ENCODE peak calls at places on chromosomes 3 and 15, in ten cellular contexts. D is colonic mucosa; O is sigmoid colon; I is fibroblast of villous mesenchyme; Q is heart right ventricle; A is left lung; P is neural crest cell; H is tibial artery; Z is CD8-positive, alpha-beta T cell; V is nephron progenitor cell. E is an unnamed sample.

GRCh38 chr3:115996420-115997108 is 373.3 kb downstream of the GAP43 start:
- DNase-seq in D (no peak), O (no peak), Z (no peak), H (no peak), I (no peak), A (no peak), Q (no peak), P (no peak), V (no peak), E (no peak)

GRCh38 chr15:23467110-23467600 is 20.1 kb upstream of the GOLGA6L2 start:
- DNase-seq in I (peak; percentile 47), D (no peak), A (no peak), V (no peak), P (no peak), H (no peak), Q (no peak), Z (no peak), O (no peak), E (no peak)

GRCh38 chr3:139353920-139354556 is 10.2 kb downstream of the MRPS22 start:
- DNase-seq in Q (no peak), A (no peak), D (no peak), V (no peak), P (peak; percentile 26), O (no peak), H (no peak), I (peak; percentile 64), Z (no peak), E (no peak)

GRCh38 chr15:67807141-67807540 is 18.2 kb upstream of the SKOR1 start:
- DNase-seq in Z (no peak), D (no peak), H (no peak), Q (no peak), P (no peak), O (peak; percentile 62), A (no peak), V (no peak), I (no peak), E (no peak)

GRCh38 chr3:161042023-161042501 is 63.1 kb downstream of the B3GALNT1 start:
- DNase-seq in Q (no peak), H (no peak), D (no peak), Z (no peak), O (no peak), A (no peak), P (no peak), I (no peak), V (no peak), E (no peak)

GRCh38 chr3:81696090-81696489 is 65.4 kb downstream of the GBE1 start:
- DNase-seq in I (no peak), D (no peak), P (no peak), A (no peak), Z (no peak), O (no peak), Q (no peak), V (no peak), H (no peak), E (no peak)

GRCh38 chr3:191382661-191383060 is 52.3 kb upstream of the UTS2B start:
- DNase-seq in Z (no peak), V (no peak), O (no peak), D (no peak), P (no peak), H (no peak), A (no peak), I (no peak), Q (no peak), E (no peak)

GRCh38 chr3:71299160-71299559 is 284.4 kb downstream of the FOXP1 start:
- DNase-seq in H (no peak), D (no peak), A (no peak), P (no peak), Z (no peak), I (no peak), V (no peak), O (no peak), Q (no peak), E (no peak)

GRCh38 chr3:140216249-140216648 is 281.3 kb downstream of the CLSTN2 start:
- DNase-seq in A (no peak), Q (no peak), Z (no peak), V (no peak), O (no peak), I (no peak), D (no peak), P (no peak), H (no peak), E (no peak)

GRCh38 chr3:98584563-98584962 is 8.8 kb downstream of the CPOX start:
- DNase-seq in I (no peak), H (no peak), V (no peak), Q (no peak), O (no peak), D (no peak), A (no peak), Z (no peak), P (no peak), E (no peak)

GRCh38 chr15:38436993-38437392 is 16.9 kb upstream of the FAM98B start:
- DNase-seq in Q (no peak), O (no peak), P (no peak), I (no peak), V (no peak), H (no peak), D (no peak), Z (no peak), A (no peak), E (no peak)

GRCh38 chr3:17645074-17645698 is 97.2 kb downstream of the TBC1D5 start:
- DNase-seq in I (peak; percentile 84), P (peak; percentile 25), Q (peak; percentile 46), H (no peak), A (no peak), Z (no peak), V (peak; percentile 7), O (no peak), D (peak; percentile 50), E (no peak)

GRCh38 chr3:37029111-37029510 is 35.8 kb downstream of the MLH1 start:
- DNase-seq in H (no peak), A (no peak), O (no peak), P (no peak), Q (no peak), D (no peak), Z (no peak), I (no peak), V (no peak), E (no peak)

GRCh38 chr15:79218588-79219200 is 63.8 kb upstream of the ANKRD34C start:
- DNase-seq in P (no peak), Z (no peak), Q (peak; percentile 37), A (no peak), D (no peak), I (peak; percentile 12), V (no peak), H (no peak), O (no peak), E (no peak)
- TF ChIP-seq CTCF in P (peak; percentile 60), Z (no peak), Q (peak; percentile 60), A (no peak), D (no peak), I (peak; percentile 59), V (peak; percentile 44), H (peak; percentile 68), O (no peak), E (no peak)

GRCh38 chr3:126961791-126962461 is 21.0 kb upstream of the PLXNA1 start:
- DNase-seq in I (no peak), O (peak; percentile 68), A (peak; percentile 40), Z (no peak), H (peak; percentile 73), V (no peak), Q (peak; percentile 28), D (no peak), P (no peak), E (no peak)

GRCh38 chr3:126959144-126959920 is 23.6 kb upstream of the PLXNA1 start:
- DNase-seq in V (no peak), O (peak; percentile 42), A (no peak), P (no peak), Q (no peak), Z (no peak), I (no peak), H (peak; percentile 41), D (no peak), E (no peak)

GRCh38 chr3:126961191-126961790 is 21.6 kb upstream of the PLXNA1 start:
- DNase-seq in V (no peak), Q (peak; percentile 77), O (peak; percentile 80), Z (no peak), P (no peak), I (peak; percentile 74), A (peak; percentile 76), D (peak; percentile 68), H (peak; percentile 86), E (no peak)

GRCh38 chr3:126959921-126960603 is 22.9 kb upstream of the PLXNA1 start:
- DNase-seq in P (no peak), I (peak; percentile 60), A (no peak), H (no peak), D (no peak), Z (no peak), O (peak; percentile 52), Q (no peak), V (no peak), E (no peak)

GRCh38 chr3:126960604-126960995 is 22.3 kb upstream of the PLXNA1 start:
- DNase-seq in O (peak; percentile 64), P (no peak), V (no peak), H (peak; percentile 61), Z (no peak), D (no peak), A (no peak), Q (peak; percentile 55), I (no peak), E (no peak)
- TF ChIP-seq CTCF in O (no peak), P (peak; percentile 7), V (no peak), H (no peak), Z (no peak), D (no peak), A (peak; percentile 1), Q (no peak), I (no peak), E (no peak)

GRCh38 chr3:196354151-196354550 is 16.0 kb upstream of the TM4SF19 start:
- DNase-seq in P (no peak), I (no peak), A (no peak), O (no peak), D (no peak), V (no peak), H (no peak), Q (no peak), Z (no peak), E (no peak)

GRCh38 chr3:196360586-196360985 is 22.4 kb upstream of the TM4SF19 start:
- DNase-seq in A (no peak), D (no peak), O (no peak), P (no peak), Z (no peak), V (no peak), Q (no peak), I (no peak), H (no peak), E (no peak)

GRCh38 chr3:196355668-196356067 is 17.5 kb upstream of the TM4SF19 start:
- DNase-seq in O (no peak), Q (no peak), V (no peak), I (no peak), H (no peak), A (no peak), Z (no peak), D (no peak), P (no peak), E (no peak)

GRCh38 chr3:196357905-196358304 is 19.7 kb upstream of the TM4SF19 start:
- DNase-seq in I (no peak), H (no peak), A (no peak), Z (no peak), P (no peak), Q (no peak), V (no peak), D (no peak), O (no peak), E (peak; percentile 57)

GRCh38 chr3:196356556-196356955 is 18.4 kb upstream of the TM4SF19 start:
- DNase-seq in D (no peak), V (no peak), O (no peak), I (no peak), P (no peak), H (no peak), A (no peak), Q (no peak), Z (no peak), E (no peak)
- TF ChIP-seq CTCF in D (no peak), V (no peak), O (no peak), I (no peak), P (no peak), H (no peak), A (no peak), Q (no peak), Z (no peak), E (no peak)

GRCh38 chr3:134527037-134527436 is 41.2 kb downstream of the CEP63 start:
- DNase-seq in V (peak; percentile 8), O (no peak), Z (no peak), Q (no peak), P (no peak), A (no peak), H (no peak), I (no peak), D (no peak), E (no peak)
- TF ChIP-seq CTCF in V (no peak), O (no peak), Z (no peak), Q (no peak), P (peak; percentile 27), A (peak; percentile 10), H (no peak), I (peak; percentile 51), D (no peak), E (no peak)

E was measured in natural killer cell.